ENCODE peak calls at places on chromosomes 16 and 17, in eight cellular contexts. X is keratinocyte, M is psoas muscle, R is aorta, I is fibroblast of lung, W is left lung, E is body of pancreas, Y is astrocyte. P is an unnamed sample. For H3K9me3 and H3K36me3, the result is how much of the 10 kb centered on the place peaks cover.

GRCh38 chr16:76241735-76242134 is 35.5 kb upstream of the CNTNAP4 start:
- DNase-seq in E (no peak), R (no peak), M (no peak), I (no peak), X (no peak), Y (no peak), W (no peak), P (no peak)

GRCh38 chr17:30975042-30975820 is 4.4 kb downstream of the RNF135 start:
- DNase-seq in I (no peak), M (peak), R (no peak), W (no peak), E (no peak), X (no peak), Y (no peak), P (no peak)

GRCh38 chr17:58595194-58595792 is 80.9 kb upstream of the MTMR4 start:
- DNase-seq in W (no peak), E (no peak), M (no peak), R (no peak), Y (no peak), X (no peak), I (no peak), P (no peak)

GRCh38 chr17:42759982-42760651 is 910 bp upstream of the RAMP2 start:
- DNase-seq in E (no peak), R (no peak), Y (no peak), W (no peak), X (no peak), M (no peak), I (no peak), P (no peak)

GRCh38 chr17:31319253-31319661 is 2.2 kb downstream of the EVI2A start:
- DNase-seq in M (no peak), Y (no peak), I (no peak), X (no peak), W (no peak), R (no peak), E (no peak), P (no peak)

GRCh38 chr16:30805370-30806169 is 18.6 kb upstream of the ZNF629 start:
- DNase-seq in M (peak), X (no peak), I (peak), W (peak), E (peak), Y (peak), R (peak), P (peak)

GRCh38 chr17:7014995-7015586 is 2.7 kb downstream of the RNASEK start:
- DNase-seq in M (no peak), R (no peak), W (no peak), E (no peak), I (peak), X (no peak), Y (peak), P (peak)

GRCh38 chr16:9566099-9566498 is 474.7 kb downstream of the HAPSTR1 start:
- DNase-seq in W (no peak), M (no peak), I (no peak), Y (no peak), X (no peak), R (no peak), E (no peak), P (no peak)

GRCh38 chr16:31008154-31008950 is 2.1 kb downstream of the STX1B start:
- DNase-seq in X (no peak), I (peak), M (no peak), Y (peak), W (no peak), R (no peak), E (no peak), P (no peak)

GRCh38 chr17:35752471-35752870 is 568 bp downstream of the GAS2L2 start:
- DNase-seq in I (no peak), Y (no peak), M (no peak), R (no peak), X (no peak), E (peak), W (peak), P (no peak)

GRCh38 chr17:7045492-7046126 is 1.7 kb upstream of the SLC16A11 start:
- DNase-seq in X (no peak), E (peak), I (peak), W (no peak), R (no peak), Y (peak), M (no peak), P (no peak)

GRCh38 chr17:32877164-32877764 is 340 bp upstream of the MYO1D start:
- DNase-seq in E (peak), W (peak), M (peak), R (peak), X (no peak), Y (peak), I (peak), P (peak)

GRCh38 chr17:48051706-48052486 is 3.7 kb downstream of the NFE2L1 start:
- DNase-seq in E (peak), R (peak), Y (peak), X (no peak), I (peak), W (no peak), M (peak), P (peak)

GRCh38 chr16:71499775-71500364 is 10.7 kb upstream of the ZNF19 start:
- DNase-seq in M (no peak), Y (peak), I (peak), X (no peak), W (no peak), R (no peak), E (peak), P (no peak)

GRCh38 chr17:78600181-78600651 is 23.0 kb upstream of the DNAH17 start:
- DNase-seq in X (no peak), E (no peak), M (no peak), I (peak), R (no peak), W (no peak), Y (peak), P (no peak)

GRCh38 chr16:82146957-82147356 is 23.1 kb downstream of the MPHOSPH6 start:
- DNase-seq in X (no peak), Y (no peak), E (no peak), R (no peak), M (no peak), I (no peak), W (no peak), P (no peak)

GRCh38 chr17:79201536-79202227 is 127.1 kb downstream of the ENGASE start:
- DNase-seq in I (no peak), X (no peak), Y (no peak), E (no peak), R (no peak), M (no peak), W (no peak), P (no peak)

GRCh38 chr17:16181581-16181980 is 33.8 kb downstream of the NCOR1 start:
- DNase-seq in M (no peak), X (no peak), E (no peak), Y (no peak), I (no peak), R (no peak), W (no peak), P (no peak)

GRCh38 chr17:3890082-3890892 is 2.6 kb downstream of the CAMKK1 start:
- DNase-seq in E (peak), R (peak), X (peak), M (peak), W (peak), I (peak), Y (peak), P (peak)

GRCh38 chr17:3890893-3891219 is 2.0 kb downstream of the CAMKK1 start:
- DNase-seq in E (no peak), X (no peak), W (no peak), M (no peak), I (no peak), Y (no peak), R (no peak), P (no peak)

GRCh38 chr17:3893003-3893719 is at the start of gene CAMKK1:
- DNase-seq in X (no peak), I (peak), M (peak), W (peak), Y (peak), E (peak), R (peak), P (peak)

GRCh38 chr17:3892095-3892998 is 506 bp downstream of the CAMKK1 start:
- DNase-seq in Y (peak), R (peak), M (peak), X (no peak), I (peak), E (peak), W (peak), P (peak)

DNA sequence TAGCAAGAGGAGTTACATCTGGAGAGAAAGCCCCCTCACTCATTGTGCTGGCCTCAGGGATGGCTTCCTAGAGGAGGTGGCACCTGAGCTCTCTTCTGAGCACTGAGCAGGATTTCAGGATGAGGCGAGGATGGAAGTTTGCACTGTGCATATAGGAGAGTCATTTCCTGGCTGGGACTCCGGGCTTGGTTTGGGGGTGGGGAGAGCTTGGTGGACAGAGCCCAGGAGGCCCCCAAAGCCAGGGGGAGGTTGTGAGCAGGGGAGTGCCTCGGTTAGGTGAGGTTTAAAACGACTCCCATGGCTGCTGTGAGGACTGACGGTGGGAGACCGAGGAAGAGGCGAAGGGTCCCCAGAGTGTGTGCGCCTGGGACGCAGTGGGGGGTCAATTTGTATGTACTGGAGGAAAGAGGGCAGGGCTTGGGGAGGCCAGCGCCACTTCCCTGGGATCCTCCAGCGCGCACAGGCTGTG is 1.2 kb downstream of the CAMKK1 start:
- DNase-seq in R (no peak), X (no peak), I (no peak), Y (no peak), E (no peak), M (no peak), W (no peak), P (no peak)
- H3K4me3 ChIP-seq in R (no peak), X (no peak), I (peak), Y (peak), E (no peak), M (peak), W (peak), P (peak)

GRCh38 chr16:68575082-68575481 is 36.0 kb downstream of the ZFP90 start:
- DNase-seq in E (no peak), W (no peak), I (no peak), M (no peak), Y (no peak), X (no peak), R (no peak), P (no peak)

GRCh38 chr16:68574479-68574878 is 35.4 kb downstream of the ZFP90 start:
- DNase-seq in M (no peak), X (no peak), I (no peak), E (no peak), R (no peak), Y (no peak), W (no peak), P (no peak)

DNA sequence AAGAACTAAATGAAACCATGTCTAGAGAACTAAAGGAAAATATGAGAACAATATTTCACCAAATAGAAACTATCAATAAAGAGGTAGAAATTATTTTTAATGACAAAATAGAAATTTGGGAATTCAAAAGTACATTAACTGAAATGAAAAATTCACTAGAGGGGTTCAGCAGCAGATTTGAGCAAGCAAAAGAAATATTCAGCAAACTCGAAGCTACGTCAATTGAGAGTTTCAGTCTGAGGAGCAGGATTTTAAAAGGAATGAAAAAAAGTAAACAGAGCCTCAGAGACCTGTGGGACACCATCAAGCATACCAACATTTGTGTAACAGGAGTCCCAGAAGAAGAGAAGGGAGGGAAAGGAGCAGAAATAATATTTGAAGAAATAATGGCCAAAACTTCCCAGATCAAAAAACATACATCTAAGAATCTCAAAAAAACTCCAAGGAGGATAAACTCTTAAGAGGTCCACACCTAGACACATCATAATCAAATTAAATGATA is 38.3 kb downstream of the ZFP90 start:
- DNase-seq in Y (no peak), W (no peak), E (no peak), X (no peak), M (no peak), R (no peak), I (no peak), P (no peak)
- H3K9me3 ChIP-seq in Y (under half), W (under half), E (under half), X (under half), M (half or more), R (under half), I (under half), P (half or more)

GRCh38 chr16:4463522-4464163 is 10.8 kb downstream of the NMRAL1 start:
- DNase-seq in W (no peak), E (no peak), Y (no peak), M (no peak), I (peak), X (no peak), R (no peak), P (no peak)

GRCh38 chr16:4465977-4466779 is 8.2 kb downstream of the NMRAL1 start:
- DNase-seq in M (no peak), Y (no peak), W (no peak), R (peak), X (no peak), E (peak), I (no peak), P (no peak)

GRCh38 chr16:4460936-4461249 is 13.5 kb downstream of the NMRAL1 start:
- DNase-seq in E (no peak), M (no peak), W (no peak), Y (no peak), X (no peak), I (no peak), R (no peak), P (no peak)

GRCh38 chr16:4455951-4456350 is 18.5 kb downstream of the NMRAL1 start:
- DNase-seq in Y (no peak), E (no peak), I (no peak), R (no peak), X (no peak), M (no peak), W (no peak), P (no peak)

DNA sequence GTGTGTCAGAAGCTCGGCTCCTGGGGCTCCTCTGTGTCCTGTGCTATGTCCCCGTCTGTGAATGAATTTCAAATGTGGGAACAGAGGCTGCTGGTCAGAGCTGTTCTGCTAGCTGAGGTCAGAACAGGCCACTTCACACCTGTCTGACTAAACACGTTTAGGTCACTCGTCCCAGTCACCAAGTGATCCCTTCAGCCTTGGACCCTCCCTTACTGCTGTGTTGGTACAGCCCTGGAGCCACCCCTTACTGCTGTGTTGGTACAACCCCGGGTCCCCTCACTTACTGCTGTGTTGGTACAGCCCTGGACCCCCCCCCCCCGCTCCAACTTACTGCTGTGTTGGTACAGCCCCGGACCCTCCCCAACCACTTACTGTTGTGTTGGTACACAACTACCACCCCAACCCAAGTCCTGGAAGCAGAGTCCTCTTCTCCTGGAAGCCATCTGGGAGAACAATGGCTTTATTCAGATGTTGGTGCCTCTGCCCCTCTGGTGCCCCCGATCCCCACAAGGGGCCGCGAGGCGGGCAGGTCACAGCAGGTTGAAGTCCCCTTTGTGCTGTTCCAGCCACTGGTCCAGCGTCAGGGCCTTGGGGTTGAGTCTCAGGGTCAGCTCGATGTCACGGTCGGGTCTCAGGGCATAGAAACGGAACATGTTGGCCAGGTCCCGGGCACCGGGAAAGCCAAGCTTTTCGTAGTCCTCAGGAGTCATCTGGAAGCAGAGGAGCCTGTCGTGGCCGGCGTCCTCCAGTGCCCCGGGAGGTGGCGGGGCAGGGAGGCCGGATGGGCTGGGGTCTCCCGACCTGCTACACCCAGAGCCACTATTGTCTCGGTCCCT is 13.0 kb downstream of the NMRAL1 start:
- DNase-seq in I (no peak), E (no peak), R (no peak), W (no peak), M (no peak), Y (no peak), X (no peak), P (no peak)
- H3K36me3 ChIP-seq in I (under half), E (under half), R (under half), W (half or more), M (half or more), Y (under half), X (under half), P (half or more)

DNA sequence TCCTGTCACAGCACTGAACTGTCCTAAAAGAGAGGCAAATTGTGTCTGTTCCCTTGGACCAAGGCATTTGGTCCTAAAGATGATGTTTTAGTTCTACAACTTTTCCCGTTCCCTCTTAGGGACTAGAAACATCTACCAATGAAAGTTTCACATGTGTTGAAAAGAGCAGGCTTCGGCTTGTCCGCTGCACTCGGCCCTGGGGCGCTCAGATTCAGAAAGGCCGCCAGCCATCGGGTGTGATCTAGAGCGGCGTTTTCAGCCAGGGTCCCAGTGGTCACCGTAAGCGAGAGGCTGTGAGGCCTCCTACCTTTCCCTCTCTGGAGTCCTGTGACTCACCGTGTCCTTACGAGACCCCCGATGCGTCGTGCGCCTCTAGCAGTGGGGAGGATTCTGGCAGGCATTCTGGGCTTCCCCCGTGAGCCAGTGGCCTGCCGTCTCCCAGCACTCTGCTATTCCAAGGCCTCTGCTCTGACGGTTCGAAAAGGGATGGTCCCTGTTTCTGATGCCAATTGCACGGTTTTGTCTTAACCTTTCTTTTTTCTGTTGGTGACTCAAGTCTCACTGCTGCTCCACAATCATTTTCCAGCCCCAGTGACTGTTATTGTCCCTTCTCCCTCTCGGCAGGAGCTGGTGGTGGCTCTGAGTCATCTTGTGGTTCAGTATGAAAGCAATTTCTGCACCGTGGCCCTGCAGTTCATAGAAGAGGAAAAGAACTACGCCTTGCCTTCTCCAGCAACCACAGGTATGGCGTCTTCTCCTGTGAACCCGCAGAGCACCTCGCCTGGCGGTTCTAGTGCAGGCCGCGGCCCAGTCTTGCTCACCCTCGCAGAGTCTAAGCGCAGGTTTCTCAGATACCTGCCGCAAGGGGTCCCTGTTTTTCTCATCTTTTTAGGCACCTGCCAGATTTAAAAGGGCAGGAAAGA is 100.3 kb upstream of the CHMP6 start:
- DNase-seq in I (peak), E (no peak), M (peak), R (peak), W (peak), X (peak), Y (peak), P (peak)
- H3K4me3 ChIP-seq in I (no peak), E (no peak), M (no peak), R (no peak), W (no peak), X (peak), Y (peak), P (no peak)

DNA sequence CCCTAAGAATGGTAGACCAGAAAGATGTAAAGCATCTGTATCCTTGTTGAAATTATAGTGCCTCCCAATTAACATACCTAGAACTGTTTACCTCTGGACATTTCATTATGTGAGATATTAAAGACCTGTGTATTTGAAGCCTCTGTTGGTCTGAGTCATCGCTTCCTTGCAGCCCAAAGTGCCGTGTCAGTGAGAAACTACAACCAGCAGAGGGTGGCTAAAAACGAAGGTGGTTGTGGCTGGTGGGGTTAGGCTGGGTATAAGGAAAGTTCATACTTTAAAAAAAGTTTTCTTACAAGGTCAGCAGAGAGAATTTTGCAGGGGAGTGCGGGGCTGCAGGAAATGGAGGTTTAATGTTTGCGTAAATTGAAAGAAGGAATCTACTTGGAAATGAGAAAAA is 290.7 kb downstream of the TMEM114 start:
- DNase-seq in X (no peak), Y (no peak), I (no peak), M (no peak), W (no peak), R (no peak), E (no peak), P (no peak)
- H3K9me3 ChIP-seq in X (under half), Y (under half), I (under half), M (under half), W (under half), R (under half), E (under half), P (under half)

GRCh38 chr17:62580947-62581346 is 46.5 kb upstream of the MRC2 start:
- DNase-seq in I (no peak), E (no peak), Y (no peak), R (no peak), X (no peak), W (no peak), M (no peak), P (no peak)
- H3K36me3 ChIP-seq in I (under half), E (under half), Y (under half), R (under half), X (under half), W (half or more), M (half or more), P (under half)

DNA sequence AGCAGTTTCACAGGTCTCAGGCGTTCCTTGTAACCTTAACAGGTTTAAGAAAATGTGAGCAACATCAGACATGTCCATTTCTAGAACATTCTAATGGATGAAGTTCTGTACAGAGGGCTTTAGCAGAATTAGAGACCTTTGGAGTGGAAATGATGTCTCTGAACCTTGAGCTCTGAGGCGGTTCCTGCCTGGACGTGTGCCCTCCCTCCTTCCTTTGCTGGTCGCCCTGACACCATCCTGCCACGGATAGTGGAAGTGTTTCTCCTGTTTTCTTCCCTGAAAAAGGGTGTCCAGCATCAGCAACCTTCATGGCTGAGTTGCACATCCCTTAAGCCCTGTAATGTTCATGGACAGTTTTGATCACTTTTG is 11.1 kb downstream of the SPATA33 start:
- DNase-seq in M (no peak), E (no peak), X (no peak), W (peak), I (no peak), R (no peak), Y (no peak), P (no peak)
- H3K4me3 ChIP-seq in M (no peak), E (no peak), X (no peak), W (no peak), I (no peak), R (no peak), Y (no peak), P (no peak)

P was measured in tibial artery.